ENCODE peak calls at places on chromosome 20, in nine cellular contexts. One of them, this sample, is unnamed. For H3K4me1, the result is how much of the 10 kb centered on the place peaks cover.

GRCh38 chr20:24376523-24377085 is 92.8 kb upstream of the SYNDIG1 start:
- DNase-seq in Panc1: no peak
- DNase-seq in kidney: no peak
- DNase-seq in mammary epithelial cell: peak
- DNase-seq in OCI-LY7: no peak
- DNase-seq in neural progenitor cell: no peak
- DNase-seq in CD8-positive, alpha-beta T cell: no peak
- DNase-seq in tibial nerve: no peak
- DNase-seq in mesendoderm: no peak
- DNase-seq in this sample: no peak

GRCh38 chr20:36887779-36888133 is 11.8 kb downstream of the TLDC2 start:
- DNase-seq in Panc1: no peak
- DNase-seq in kidney: no peak
- DNase-seq in mammary epithelial cell: no peak
- DNase-seq in OCI-LY7: no peak
- DNase-seq in neural progenitor cell: peak
- DNase-seq in CD8-positive, alpha-beta T cell: no peak
- DNase-seq in tibial nerve: no peak
- DNase-seq in mesendoderm: peak
- DNase-seq in this sample: peak

GRCh38 chr20:18506744-18507143 is 996 bp upstream of the SEC23B start:
- DNase-seq in Panc1: no peak
- DNase-seq in kidney: no peak
- DNase-seq in mammary epithelial cell: peak
- DNase-seq in OCI-LY7: no peak
- DNase-seq in neural progenitor cell: no peak
- DNase-seq in CD8-positive, alpha-beta T cell: peak
- DNase-seq in tibial nerve: no peak
- DNase-seq in mesendoderm: no peak
- DNase-seq in this sample: no peak

GRCh38 chr20:41553142-41553879 is 64.9 kb downstream of the CHD6 start:
- DNase-seq in Panc1: no peak
- DNase-seq in kidney: no peak
- DNase-seq in mammary epithelial cell: no peak
- DNase-seq in OCI-LY7: no peak
- DNase-seq in neural progenitor cell: no peak
- DNase-seq in CD8-positive, alpha-beta T cell: no peak
- DNase-seq in tibial nerve: no peak
- DNase-seq in mesendoderm: no peak
- DNase-seq in this sample: no peak

GRCh38 chr20:38460040-38460623 is 12.5 kb upstream of the RALGAPB start:
- DNase-seq in Panc1: no peak
- DNase-seq in kidney: no peak
- DNase-seq in mammary epithelial cell: peak
- DNase-seq in OCI-LY7: no peak
- DNase-seq in neural progenitor cell: no peak
- DNase-seq in CD8-positive, alpha-beta T cell: no peak
- DNase-seq in tibial nerve: no peak
- DNase-seq in mesendoderm: no peak
- DNase-seq in this sample: no peak

GRCh38 chr20:63751471-63752271 is 12.1 kb downstream of the SLC2A4RG start:
- DNase-seq in Panc1: no peak
- DNase-seq in kidney: peak
- DNase-seq in mammary epithelial cell: no peak
- DNase-seq in OCI-LY7: no peak
- DNase-seq in neural progenitor cell: no peak
- DNase-seq in CD8-positive, alpha-beta T cell: no peak
- DNase-seq in tibial nerve: no peak
- DNase-seq in mesendoderm: no peak
- DNase-seq in this sample: no peak

GRCh38 chr20:18805881-18806280 is 7.7 kb upstream of the SCP2D1 start:
- DNase-seq in Panc1: no peak
- DNase-seq in kidney: no peak
- DNase-seq in mammary epithelial cell: peak
- DNase-seq in OCI-LY7: no peak
- DNase-seq in neural progenitor cell: no peak
- DNase-seq in CD8-positive, alpha-beta T cell: no peak
- DNase-seq in tibial nerve: no peak
- DNase-seq in mesendoderm: peak
- DNase-seq in this sample: no peak

GRCh38 chr20:48718914-48719578 is 108.8 kb downstream of the PREX1 start:
- DNase-seq in Panc1: no peak
- DNase-seq in kidney: no peak
- DNase-seq in mammary epithelial cell: no peak
- DNase-seq in OCI-LY7: peak
- DNase-seq in neural progenitor cell: no peak
- DNase-seq in CD8-positive, alpha-beta T cell: peak
- DNase-seq in tibial nerve: no peak
- DNase-seq in mesendoderm: no peak
- DNase-seq in this sample: no peak

GRCh38 chr20:61311656-61312387 is 59.8 kb downstream of the CDH4 start:
- DNase-seq in Panc1: no peak
- DNase-seq in kidney: no peak
- DNase-seq in mammary epithelial cell: peak
- DNase-seq in OCI-LY7: no peak
- DNase-seq in neural progenitor cell: no peak
- DNase-seq in CD8-positive, alpha-beta T cell: no peak
- DNase-seq in tibial nerve: no peak
- DNase-seq in mesendoderm: no peak
- DNase-seq in this sample: no peak

GRCh38 chr20:18679020-18679419 is 91.2 kb downstream of the DTD1 start:
- DNase-seq in Panc1: no peak
- DNase-seq in kidney: no peak
- DNase-seq in mammary epithelial cell: peak
- DNase-seq in OCI-LY7: no peak
- DNase-seq in neural progenitor cell: no peak
- DNase-seq in CD8-positive, alpha-beta T cell: no peak
- DNase-seq in tibial nerve: no peak
- DNase-seq in mesendoderm: peak
- DNase-seq in this sample: no peak

DNA sequence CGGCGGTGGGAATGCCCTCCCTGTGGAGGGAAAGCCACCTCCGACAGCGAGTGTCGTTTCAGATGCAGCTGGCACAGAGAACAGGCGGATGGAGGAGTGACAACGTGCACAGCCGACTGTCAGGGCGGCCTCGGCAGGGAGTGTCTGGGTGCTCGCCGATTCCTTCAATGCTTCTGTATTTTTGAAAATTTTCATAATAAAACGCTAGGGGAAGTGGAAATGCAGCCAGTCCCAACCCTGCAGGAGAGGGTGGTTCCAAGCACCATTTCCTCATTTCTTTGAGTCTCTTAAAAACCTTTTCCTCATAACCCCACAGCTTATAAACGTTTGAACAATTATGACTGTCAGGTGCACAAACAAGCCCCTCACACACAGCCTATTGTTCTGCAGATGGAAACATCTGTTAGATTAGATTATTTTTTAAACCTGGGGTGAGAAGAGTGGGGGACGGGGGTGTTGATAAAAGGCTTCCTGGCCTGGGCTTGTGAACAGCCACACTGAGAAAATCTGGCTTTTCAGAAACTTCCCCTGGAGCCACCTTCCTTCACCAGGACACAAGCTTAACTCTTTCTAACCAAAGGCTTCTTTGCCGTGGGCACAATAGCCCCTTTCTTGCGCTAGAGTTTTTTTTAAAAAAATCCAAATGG is 228.9 kb downstream of the ANKRD60 start:
- DNase-seq in Panc1: no peak
- DNase-seq in kidney: no peak
- DNase-seq in mammary epithelial cell: no peak
- DNase-seq in OCI-LY7: no peak
- DNase-seq in neural progenitor cell: peak
- DNase-seq in CD8-positive, alpha-beta T cell: no peak
- DNase-seq in tibial nerve: no peak
- DNase-seq in mesendoderm: peak
- DNase-seq in this sample: peak
- H3K4me1 ChIP-seq in Panc1: under half
- H3K4me1 ChIP-seq in kidney: under half
- H3K4me1 ChIP-seq in mammary epithelial cell: under half
- H3K4me1 ChIP-seq in OCI-LY7: under half
- H3K4me1 ChIP-seq in neural progenitor cell: under half
- H3K4me1 ChIP-seq in CD8-positive, alpha-beta T cell: under half
- H3K4me1 ChIP-seq in tibial nerve: under half
- H3K4me1 ChIP-seq in mesendoderm: under half
- H3K4me1 ChIP-seq in this sample: under half

GRCh38 chr20:62377615-62378085 is 9.3 kb upstream of the RPS21 start:
- DNase-seq in Panc1: no peak
- DNase-seq in kidney: no peak
- DNase-seq in mammary epithelial cell: no peak
- DNase-seq in OCI-LY7: no peak
- DNase-seq in neural progenitor cell: no peak
- DNase-seq in CD8-positive, alpha-beta T cell: no peak
- DNase-seq in tibial nerve: no peak
- DNase-seq in mesendoderm: no peak
- DNase-seq in this sample: no peak
- H3K4me1 ChIP-seq in Panc1: half or more
- H3K4me1 ChIP-seq in kidney: under half
- H3K4me1 ChIP-seq in mammary epithelial cell: half or more
- H3K4me1 ChIP-seq in OCI-LY7: under half
- H3K4me1 ChIP-seq in neural progenitor cell: under half
- H3K4me1 ChIP-seq in CD8-positive, alpha-beta T cell: under half
- H3K4me1 ChIP-seq in tibial nerve: half or more
- H3K4me1 ChIP-seq in mesendoderm: under half
- H3K4me1 ChIP-seq in this sample: half or more

GRCh38 chr20:50219520-50220086 is 29.0 kb downstream of the CEBPB start:
- DNase-seq in Panc1: no peak
- DNase-seq in kidney: no peak
- DNase-seq in mammary epithelial cell: no peak
- DNase-seq in OCI-LY7: no peak
- DNase-seq in neural progenitor cell: no peak
- DNase-seq in CD8-positive, alpha-beta T cell: no peak
- DNase-seq in tibial nerve: no peak
- DNase-seq in mesendoderm: no peak
- DNase-seq in this sample: peak
- H3K4me1 ChIP-seq in Panc1: under half
- H3K4me1 ChIP-seq in kidney: under half
- H3K4me1 ChIP-seq in mammary epithelial cell: under half
- H3K4me1 ChIP-seq in OCI-LY7: under half
- H3K4me1 ChIP-seq in neural progenitor cell: under half
- H3K4me1 ChIP-seq in CD8-positive, alpha-beta T cell: under half
- H3K4me1 ChIP-seq in tibial nerve: half or more
- H3K4me1 ChIP-seq in mesendoderm: under half
- H3K4me1 ChIP-seq in this sample: under half

GRCh38 chr20:62367136-62367482 is at the start of gene LAMA5:
- DNase-seq in Panc1: no peak
- DNase-seq in kidney: peak
- DNase-seq in mammary epithelial cell: no peak
- DNase-seq in OCI-LY7: peak
- DNase-seq in neural progenitor cell: peak
- DNase-seq in CD8-positive, alpha-beta T cell: no peak
- DNase-seq in tibial nerve: no peak
- DNase-seq in mesendoderm: peak
- DNase-seq in this sample: peak
- H3K4me1 ChIP-seq in Panc1: half or more
- H3K4me1 ChIP-seq in kidney: half or more
- H3K4me1 ChIP-seq in mammary epithelial cell: half or more
- H3K4me1 ChIP-seq in OCI-LY7: half or more
- H3K4me1 ChIP-seq in neural progenitor cell: half or more
- H3K4me1 ChIP-seq in CD8-positive, alpha-beta T cell: under half
- H3K4me1 ChIP-seq in tibial nerve: half or more
- H3K4me1 ChIP-seq in mesendoderm: under half
- H3K4me1 ChIP-seq in this sample: half or more

This sample was measured in lower lobe of right lung.